ENCODE peak calls at places on chromosomes 7 and 10, in seven cellular contexts. I, F, L, N, P, E and J are unnamed samples.
A peak's percentile ranks its signal among the peaks of the same experiment; 100 is the strongest.

GRCh38 chr7:87580636-87581035 is 20.0 kb downstream of the ABCB1 start:
- DNase-seq in E (no peak), L (no peak), N (no peak), P (no peak), I (no peak), F (no peak), J (no peak)

GRCh38 chr10:95295031-95295755 is 4.4 kb upstream of the PDLIM1 start:
- DNase-seq in I (peak; percentile 46), E (peak; percentile 37), L (no peak), N (peak; percentile 75), F (peak; percentile 99), P (peak; percentile 60), J (peak; percentile 83)

GRCh38 chr7:158024881-158025280 is 562.7 kb downstream of the PTPRN2 start:
- DNase-seq in I (no peak), N (no peak), P (no peak), E (no peak), L (no peak), F (no peak), J (no peak)

GRCh38 chr7:151705744-151706567 is 171.0 kb downstream of the PRKAG2 start:
- DNase-seq in N (peak; percentile 76), E (peak; percentile 59), I (peak; percentile 45), L (no peak), F (peak; percentile 33), P (no peak), J (peak; percentile 43)

GRCh38 chr7:49791089-49791741 is 17.8 kb downstream of the VWC2 start:
- DNase-seq in F (peak; percentile 71), I (no peak), P (no peak), N (no peak), E (no peak), L (no peak), J (peak; percentile 28)

GRCh38 chr10:46555713-46556514 is 544 bp downstream of the GPRIN2 start:
- DNase-seq in N (no peak), I (no peak), P (no peak), L (peak; percentile 57), F (no peak), E (peak; percentile 5), J (no peak)

GRCh38 chr10:133364645-133365431 is 7.0 kb upstream of the FUOM start:
- DNase-seq in I (no peak), P (no peak), E (no peak), N (no peak), L (no peak), F (no peak), J (no peak)

GRCh38 chr7:50591098-50591479 is 25.9 kb upstream of the DDC start:
- DNase-seq in L (no peak), F (no peak), E (no peak), I (no peak), P (no peak), N (no peak), J (no peak)

GRCh38 chr7:152076324-152076821 is 50.9 kb downstream of the GALNT11 start:
- DNase-seq in P (no peak), F (peak; percentile 11), E (no peak), L (no peak), N (peak; percentile 47), I (no peak), J (peak; percentile 8)

GRCh38 chr7:155291729-155292128 is 5.9 kb upstream of the INSIG1 start:
- DNase-seq in E (no peak), N (no peak), I (no peak), P (no peak), L (no peak), F (no peak), J (no peak)

GRCh38 chr7:152459724-152460251 is 24.0 kb upstream of the KMT2C start:
- DNase-seq in I (no peak), P (no peak), F (no peak), E (no peak), L (no peak), N (peak; percentile 41), J (no peak)

GRCh38 chr7:37732253-37732652 is 48.7 kb downstream of the GPR141 start:
- DNase-seq in L (no peak), P (no peak), E (peak; percentile 32), I (no peak), F (peak; percentile 76), N (peak; percentile 1), J (peak; percentile 44)

GRCh38 chr10:29735628-29736324 is 101.0 kb upstream of the SVIL start:
- DNase-seq in L (peak; percentile 90), I (peak; percentile 43), N (peak; percentile 56), E (peak; percentile 86), F (peak; percentile 71), P (peak; percentile 87), J (peak; percentile 56)

GRCh38 chr7:155467846-155468821 is 10.2 kb downstream of the EN2 start:
- DNase-seq in I (no peak), E (no peak), P (no peak), L (peak; percentile 31), N (no peak), F (no peak), J (no peak)

GRCh38 chr10:120666311-120666710 is 184.9 kb upstream of the WDR11 start:
- DNase-seq in N (no peak), P (no peak), E (no peak), F (no peak), I (no peak), L (no peak), J (no peak)

GRCh38 chr7:20409961-20410360 is 79.3 kb downstream of the ITGB8 start:
- DNase-seq in F (no peak), N (no peak), I (no peak), L (no peak), E (no peak), P (no peak), J (no peak)

DNA sequence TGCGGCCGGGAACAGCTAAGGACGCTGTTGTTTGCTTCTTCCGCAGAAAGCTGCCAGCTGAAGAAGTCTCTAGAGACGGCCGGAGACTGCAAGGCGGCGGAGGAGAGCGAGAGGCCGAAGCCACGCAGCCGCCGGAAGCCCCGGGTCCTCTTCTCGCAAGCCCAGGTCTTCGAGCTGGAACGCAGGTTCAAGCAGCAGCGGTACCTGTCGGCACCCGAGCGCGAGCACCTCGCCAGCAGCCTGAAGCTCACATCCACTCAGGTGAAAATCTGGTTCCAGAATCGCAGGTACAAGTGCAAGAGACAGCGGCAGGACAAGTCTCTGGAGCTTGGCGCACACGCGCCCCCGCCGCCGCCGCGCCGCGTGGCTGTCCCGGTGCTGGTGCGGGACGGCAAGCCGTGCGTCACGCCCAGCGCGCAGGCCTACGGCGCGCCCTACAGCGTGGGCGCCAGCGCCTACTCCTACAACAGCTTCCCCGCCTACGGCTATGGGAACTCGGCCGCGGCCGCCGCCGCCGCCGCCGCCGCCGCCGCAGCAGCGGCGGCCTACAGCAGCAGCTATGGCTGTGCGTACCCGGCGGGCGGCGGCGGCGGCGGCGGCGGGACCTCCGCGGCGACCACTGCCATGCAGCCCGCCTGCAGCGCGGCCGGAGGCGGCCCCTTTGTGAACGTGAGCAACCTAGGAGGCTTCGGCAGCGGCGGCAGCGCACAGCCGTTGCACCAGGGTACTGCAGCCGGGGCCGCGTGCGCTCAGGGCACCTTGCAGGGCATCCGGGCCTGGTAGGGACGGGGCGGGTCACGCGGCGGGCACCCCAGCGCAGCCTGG is 2.4 kb downstream of the NKX2-3 start:
- DNase-seq in E (no peak), N (no peak), I (no peak), L (no peak), P (no peak), F (peak; percentile 50), J (no peak)
- H3K4me3 ChIP-seq in E (peak overlapping the region; percentile 60), N (no peak overlapping the region), I (no peak overlapping the region), L (peak overlapping the region; percentile 9), P (no peak overlapping the region), F (peak overlapping the region; percentile 6), J (no peak overlapping the region)

GRCh38 chr10:17344206-17344605 is 110.2 kb downstream of the ST8SIA6 start:
- DNase-seq in N (peak; percentile 3), F (no peak), E (no peak), L (no peak), P (peak; percentile 41), I (no peak), J (no peak)

GRCh38 chr10:17349717-17350116 is 104.7 kb downstream of the ST8SIA6 start:
- DNase-seq in L (no peak), I (no peak), P (peak; percentile 18), N (no peak), F (no peak), E (no peak), J (no peak)

GRCh38 chr10:17349009-17349349 is 105.4 kb downstream of the ST8SIA6 start:
- DNase-seq in E (no peak), F (no peak), I (no peak), L (no peak), N (no peak), P (no peak), J (no peak)

GRCh38 chr10:17351506-17351905 is 102.9 kb downstream of the ST8SIA6 start:
- DNase-seq in N (no peak), I (no peak), E (no peak), L (no peak), F (no peak), P (no peak), J (no peak)

GRCh38 chr10:17348111-17349008 is 106.0 kb downstream of the ST8SIA6 start:
- DNase-seq in I (peak; percentile 89), N (peak; percentile 84), F (no peak), E (peak; percentile 57), P (peak; percentile 88), L (peak; percentile 56), J (no peak)
- H3K4me3 ChIP-seq in I (peak overlapping the region; percentile 43), N (peak overlapping the region; percentile 37), F (no peak overlapping the region), E (peak overlapping the region; percentile 6), P (peak overlapping the region; percentile 14), L (no peak overlapping the region), J (no peak overlapping the region)

DNA sequence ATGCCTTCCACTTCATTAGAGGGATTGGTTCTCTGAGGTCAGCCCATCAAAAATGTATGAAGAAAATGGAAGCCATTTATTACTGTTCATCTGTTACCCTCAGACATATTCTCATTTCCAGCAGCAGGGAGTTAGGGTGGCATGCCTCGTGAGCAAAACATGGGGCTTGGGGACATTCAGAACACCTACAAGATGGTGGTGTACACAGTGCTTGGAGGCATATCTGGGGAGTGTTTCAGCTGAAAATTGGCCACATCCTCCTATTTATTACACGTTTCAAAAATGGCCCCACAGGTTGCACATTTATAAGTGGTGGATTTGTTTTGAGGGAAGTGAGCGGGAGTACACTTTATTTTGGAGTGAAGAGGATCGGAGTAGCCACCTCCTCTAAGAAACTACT is 93.4 kb downstream of the SPAG6 start:
- DNase-seq in L (no peak), F (no peak), P (no peak), I (no peak), N (no peak), E (no peak), J (no peak)
- H3K4me3 ChIP-seq in L (no peak overlapping the region), F (peak overlapping the region; percentile 77), P (no peak overlapping the region), I (no peak overlapping the region), N (no peak overlapping the region), E (peak overlapping the region; percentile 92), J (no peak overlapping the region)

DNA sequence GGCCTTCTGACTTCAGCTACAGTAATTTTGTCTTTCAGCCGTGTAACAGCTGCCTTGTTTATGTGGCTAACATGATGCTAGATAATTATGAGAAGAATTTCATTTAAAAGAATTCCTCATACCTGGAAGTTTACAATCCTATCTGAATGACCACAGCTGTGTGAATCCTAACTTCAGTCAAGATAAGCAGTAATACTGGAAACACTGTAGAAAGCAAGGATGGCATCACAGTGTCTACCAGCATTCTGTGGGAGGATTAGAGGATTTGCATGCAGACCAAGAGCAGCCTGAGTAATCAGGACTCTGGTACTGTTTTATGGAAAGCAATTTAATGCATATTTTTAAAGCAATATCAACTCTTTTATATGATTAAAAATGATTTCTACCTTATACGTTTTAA is 282.4 kb downstream of the EXOC4 start:
- DNase-seq in P (no peak), F (no peak), N (no peak), L (no peak), I (no peak), E (no peak), J (no peak)
- H3K4me3 ChIP-seq in P (no peak overlapping the region), F (no peak overlapping the region), N (no peak overlapping the region), L (no peak overlapping the region), I (no peak overlapping the region), E (no peak overlapping the region), J (no peak overlapping the region)